ENCODE peak calls at places on chromosomes 1 and 21, in seven cellular contexts. U is naive thymus-derived CD4-positive, alpha-beta T cell; B is RKO; H is cardiac fibroblast; P is stimulated activated naive CD8-positive, alpha-beta T cell treated with anti-CD3 and anti-CD28 coated beads, Interleukin-15, amount 100 ng/mL, for 72 hours; R is T follicular helper cell; T is left lung. X is an unnamed sample.

GRCh38 chr1:165367375-165367993 is 11.0 kb upstream of the LMX1A start:
- DNase-seq in U (peak), H (peak), B (peak), T (peak), R (peak), P (peak), X (peak)

GRCh38 chr1:243396876-243397275 is 141.0 kb downstream of the SDCCAG8 start:
- DNase-seq in H (no peak), R (no peak), B (no peak), T (no peak), U (no peak), P (no peak), X (no peak)

GRCh38 chr1:227901906-227902640 is 45.7 kb downstream of the WNT9A start:
- DNase-seq in U (no peak), T (no peak), H (peak), P (no peak), R (no peak), B (peak), X (peak)

GRCh38 chr1:229204863-229205777 is 65.8 kb upstream of the RAB4A start:
- DNase-seq in R (no peak), U (no peak), T (no peak), H (peak), B (no peak), P (no peak), X (no peak)

GRCh38 chr1:156727914-156728598 is at the start of gene METTL25B:
- DNase-seq in U (no peak), P (peak), T (peak), H (peak), B (peak), R (peak), X (no peak)

GRCh38 chr1:244654284-244655038 is 1.5 kb downstream of the DESI2 start:
- DNase-seq in R (no peak), T (no peak), B (peak), U (no peak), P (no peak), H (peak), X (no peak)

GRCh38 chr1:207698822-207699483 is 52.9 kb upstream of the CD46 start:
- DNase-seq in B (peak), R (no peak), P (peak), T (no peak), H (peak), U (no peak), X (no peak)

GRCh38 chr1:111402083-111402482 is 25.5 kb downstream of the OVGP1 start:
- DNase-seq in B (no peak), T (no peak), H (no peak), P (no peak), U (no peak), R (no peak), X (no peak)

GRCh38 chr1:36258960-36259344 is 34.7 kb downstream of the THRAP3 start:
- DNase-seq in B (no peak), U (no peak), T (no peak), R (no peak), P (no peak), H (no peak), X (no peak)

GRCh38 chr1:27144349-27144748 is 10.6 kb downstream of the SLC9A1 start:
- DNase-seq in H (no peak), U (no peak), R (no peak), B (no peak), T (no peak), P (no peak), X (no peak)

GRCh38 chr1:109994654-109995053 is 10.1 kb downstream of the AHCYL1 start:
- DNase-seq in R (no peak), T (no peak), U (no peak), P (no peak), H (no peak), B (no peak), X (no peak)

GRCh38 chr1:117318456-117318855 is 48.8 kb upstream of the MAN1A2 start:
- DNase-seq in B (no peak), H (no peak), P (no peak), R (no peak), U (no peak), T (no peak), X (no peak)

GRCh38 chr1:19825298-19825697 is 10.2 kb upstream of the RNF186 start:
- DNase-seq in P (no peak), T (no peak), B (no peak), R (no peak), U (no peak), H (no peak), X (no peak)

GRCh38 chr21:10272216-10272615 is 249.2 kb upstream of the TPTE start:
- DNase-seq in B (no peak), H (peak), T (peak), P (no peak), U (no peak), R (no peak), X (no peak)

GRCh38 chr1:211068976-211069375 is 65.0 kb downstream of the KCNH1 start:
- DNase-seq in P (no peak), H (no peak), T (no peak), B (no peak), U (no peak), R (no peak), X (no peak)